ENCODE peak calls at places on chromosomes 3 and 15, in four cellular contexts. S, O, X and I are unnamed samples.

GRCh38 chr3:31268868-31269267 is 263.9 kb upstream of the STT3B start:
- DNase-seq in X (no peak), O (no peak), S (no peak), I (peak)

GRCh38 chr3:146382386-146382785 is 87.0 kb downstream of the PLSCR2 start:
- DNase-seq in X (no peak), S (peak), O (no peak), I (no peak)

GRCh38 chr3:9883676-9884554 is 3.9 kb upstream of the CIDEC start:
- DNase-seq in S (no peak), X (no peak), O (no peak), I (no peak)

GRCh38 chr3:78644847-78645246 is 1123.0 kb downstream of the ROBO1 start:
- DNase-seq in S (no peak), O (no peak), X (no peak), I (no peak)

GRCh38 chr3:16200411-16200810 is 25.9 kb downstream of the GALNT15 start:
- DNase-seq in O (no peak), X (no peak), S (no peak), I (no peak)

GRCh38 chr3:197926418-197926817 is 23.6 kb upstream of the RPL35A start:
- DNase-seq in S (no peak), X (peak), O (no peak), I (no peak)

GRCh38 chr3:8757551-8758518 is 11.6 kb downstream of the OXTR start:
- DNase-seq in X (no peak), O (no peak), S (no peak), I (no peak)

GRCh38 chr3:113275876-113276580 is 64.7 kb downstream of the BOC start:
- DNase-seq in S (peak), X (no peak), O (no peak), I (no peak)

GRCh38 chr3:77618686-77619085 is 578.8 kb downstream of the ROBO2 start:
- DNase-seq in X (no peak), S (no peak), O (no peak), I (no peak)

GRCh38 chr3:159882784-159883779 is 105.6 kb upstream of the IL12A start:
- DNase-seq in O (peak), S (no peak), X (no peak), I (no peak)

GRCh38 chr15:85741662-85742061 is 53.1 kb downstream of the KLHL25 start:
- DNase-seq in O (no peak), X (no peak), S (no peak), I (no peak)

GRCh38 chr3:52231502-52232278 is 6.2 kb upstream of the TLR9 start:
- DNase-seq in O (peak), X (peak), S (no peak), I (peak)

GRCh38 chr3:146513386-146514051 is 30.9 kb downstream of the PLSCR1 start:
- DNase-seq in O (no peak), X (no peak), S (no peak), I (no peak)

GRCh38 chr15:35397027-35397426 is 148.9 kb downstream of the DPH6 start:
- DNase-seq in O (no peak), X (no peak), S (no peak), I (no peak)

GRCh38 chr3:79278681-79279080 is 489.1 kb downstream of the ROBO1 start:
- DNase-seq in X (no peak), S (no peak), O (no peak), I (no peak)

GRCh38 chr15:58472821-58473581 is 41.2 kb downstream of the LIPC start:
- DNase-seq in O (no peak), S (no peak), X (no peak), I (no peak)

GRCh38 chr3:133669949-133670524 is 8.3 kb upstream of the TOPBP1 start:
- DNase-seq in X (no peak), O (no peak), S (peak), I (no peak)

GRCh38 chr3:192888121-192888520 is 29.5 kb downstream of the MB21D2 start:
- DNase-seq in O (no peak), X (no peak), S (no peak), I (no peak)

GRCh38 chr15:55823191-55823670 is 80.3 kb upstream of the PRTG start:
- DNase-seq in O (no peak), S (no peak), X (no peak), I (no peak)

GRCh38 chr3:156693166-156693565 is 18.8 kb downstream of the TIPARP start:
- DNase-seq in S (no peak), O (no peak), X (no peak), I (no peak)

GRCh38 chr3:113096158-113096893 is 105.5 kb downstream of the GTPBP8 start:
- DNase-seq in O (no peak), S (no peak), X (no peak), I (no peak)

GRCh38 chr15:91338763-91339162 is 238.7 kb downstream of the SV2B start:
- DNase-seq in S (no peak), O (no peak), X (no peak), I (no peak)

GRCh38 chr15:70088887-70089691 is 8.6 kb downstream of the TLE3 start:
- DNase-seq in X (no peak), S (no peak), O (no peak), I (no peak)

GRCh38 chr15:66730168-66731014 is 28.4 kb downstream of the SMAD6 start:
- DNase-seq in O (no peak), S (no peak), X (no peak), I (no peak)

GRCh38 chr3:155232605-155233004 is 60.9 kb downstream of the STRIT1 start:
- DNase-seq in S (no peak), O (peak), X (peak), I (no peak)

GRCh38 chr15:74402873-74403589 is 30.7 kb downstream of the SEMA7A start:
- DNase-seq in S (no peak), O (no peak), X (no peak), I (peak)

GRCh38 chr3:45907769-45908705 is 21.7 kb downstream of the CCR9 start:
- DNase-seq in X (no peak), S (no peak), O (no peak), I (no peak)

GRCh38 chr3:62467936-62468722 is 94.8 kb upstream of the FEZF2 start:
- DNase-seq in O (no peak), X (no peak), S (no peak), I (no peak)

GRCh38 chr3:71395470-71395869 is 188.1 kb downstream of the FOXP1 start:
- DNase-seq in S (no peak), X (no peak), O (no peak), I (no peak)

GRCh38 chr3:170465935-170466334 is 47.3 kb downstream of the CLDN11 start:
- DNase-seq in S (no peak), X (no peak), O (no peak), I (no peak)

GRCh38 chr3:58095471-58096145 is 87.4 kb downstream of the FLNB start:
- DNase-seq in S (no peak), X (no peak), O (no peak), I (no peak)

GRCh38 chr15:51403946-51404695 is 62.7 kb downstream of the GLDN start:
- DNase-seq in O (no peak), S (no peak), X (no peak), I (no peak)

GRCh38 chr15:33098082-33099058 is 96.1 kb downstream of the FMN1 start:
- DNase-seq in S (no peak), O (no peak), X (no peak), I (no peak)

GRCh38 chr3:111851511-111851954 is 7.5 kb upstream of the PHLDB2 start:
- DNase-seq in X (no peak), S (no peak), O (no peak), I (no peak)

GRCh38 chr3:177777699-177778098 is 580.4 kb upstream of the TBL1XR1 start:
- DNase-seq in S (peak), O (peak), X (peak), I (peak)
- TF ChIP-seq GABPA in S (no peak), O (no peak), X (no peak), I (no peak)

GRCh38 chr3:136889947-136890346 is 27.9 kb downstream of the NCK1 start:
- DNase-seq in S (no peak), O (no peak), X (no peak), I (no peak)

GRCh38 chr3:136898549-136898948 is 36.5 kb downstream of the NCK1 start:
- DNase-seq in X (no peak), O (no peak), S (no peak), I (no peak)

GRCh38 chr3:136898954-136899353 is 36.9 kb downstream of the NCK1 start:
- DNase-seq in S (no peak), X (no peak), O (no peak), I (no peak)

GRCh38 chr3:136891934-136892855 is 30.2 kb downstream of the NCK1 start:
- DNase-seq in S (no peak), X (no peak), O (no peak), I (no peak)

GRCh38 chr3:136893848-136894443 is 31.9 kb downstream of the NCK1 start:
- DNase-seq in X (no peak), S (peak), O (no peak), I (no peak)
- TF ChIP-seq GABPA in X (no peak), S (no peak), O (no peak), I (no peak)

DNA sequence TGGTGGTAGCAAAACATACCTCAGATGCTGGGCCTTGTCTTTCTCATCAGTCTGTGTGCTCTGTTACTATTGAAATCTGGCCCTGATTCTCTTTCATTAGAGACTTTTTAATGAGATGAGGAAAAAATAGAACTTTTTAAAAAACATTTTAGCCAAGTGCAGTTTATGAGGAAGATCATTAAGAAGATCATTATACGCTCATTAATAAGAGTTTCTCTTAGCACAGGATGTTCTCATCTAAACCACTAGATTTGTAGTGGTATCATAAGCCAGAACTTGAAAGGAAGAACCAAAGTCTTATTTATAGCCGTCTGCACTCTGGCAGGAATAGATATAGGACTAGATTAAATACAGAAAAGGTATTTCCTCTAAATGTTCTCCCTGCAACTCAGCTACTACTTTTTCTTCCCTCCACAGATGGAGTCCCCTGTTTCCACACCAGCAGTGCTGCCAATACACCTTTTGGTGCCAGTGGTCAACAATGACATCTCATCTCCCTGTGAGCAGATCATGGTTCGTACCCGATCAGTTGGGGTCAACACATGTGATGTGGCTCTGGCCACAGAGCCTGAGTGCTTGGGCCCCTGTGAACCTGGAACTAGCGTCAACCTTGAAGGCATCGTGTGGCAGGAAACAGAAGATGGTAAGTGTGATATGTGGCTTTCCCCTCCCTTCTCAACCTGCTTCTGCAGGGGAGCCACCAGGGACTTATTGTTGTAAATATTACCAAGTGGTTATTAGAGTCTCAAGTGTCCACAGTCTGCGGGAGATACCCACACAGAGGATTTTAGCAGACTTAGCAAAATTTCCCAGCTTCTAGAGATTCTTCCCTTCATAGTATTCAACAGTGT is 152.8 kb downstream of the RBPMS2 start:
- DNase-seq in O (no peak), S (no peak), X (no peak), I (no peak)
- TF ChIP-seq GABPA in O (no peak), S (no peak), X (no peak), I (no peak)

GRCh38 chr3:41682996-41683395 is 278.9 kb downstream of the ULK4 start:
- DNase-seq in O (no peak), X (no peak), S (no peak), I (no peak)

GRCh38 chr3:41684802-41685740 is 276.8 kb downstream of the ULK4 start:
- DNase-seq in X (no peak), S (no peak), O (no peak), I (no peak)

GRCh38 chr3:41681479-41681878 is 280.4 kb downstream of the ULK4 start:
- DNase-seq in O (no peak), S (peak), X (no peak), I (peak)

GRCh38 chr3:41679412-41679811 is 282.5 kb downstream of the ULK4 start:
- DNase-seq in X (no peak), S (no peak), O (no peak), I (no peak)

GRCh38 chr3:41683666-41684350 is 278.1 kb downstream of the ULK4 start:
- DNase-seq in X (no peak), O (no peak), S (peak), I (no peak)
- TF ChIP-seq GABPA in X (no peak), O (no peak), S (no peak), I (no peak)

GRCh38 chr3:174783502-174783901 is 75.6 kb upstream of the NAALADL2 start:
- DNase-seq in X (no peak), S (no peak), O (no peak), I (no peak)

GRCh38 chr3:174786825-174787224 is 72.3 kb upstream of the NAALADL2 start:
- DNase-seq in S (no peak), O (no peak), X (no peak), I (no peak)

DNA sequence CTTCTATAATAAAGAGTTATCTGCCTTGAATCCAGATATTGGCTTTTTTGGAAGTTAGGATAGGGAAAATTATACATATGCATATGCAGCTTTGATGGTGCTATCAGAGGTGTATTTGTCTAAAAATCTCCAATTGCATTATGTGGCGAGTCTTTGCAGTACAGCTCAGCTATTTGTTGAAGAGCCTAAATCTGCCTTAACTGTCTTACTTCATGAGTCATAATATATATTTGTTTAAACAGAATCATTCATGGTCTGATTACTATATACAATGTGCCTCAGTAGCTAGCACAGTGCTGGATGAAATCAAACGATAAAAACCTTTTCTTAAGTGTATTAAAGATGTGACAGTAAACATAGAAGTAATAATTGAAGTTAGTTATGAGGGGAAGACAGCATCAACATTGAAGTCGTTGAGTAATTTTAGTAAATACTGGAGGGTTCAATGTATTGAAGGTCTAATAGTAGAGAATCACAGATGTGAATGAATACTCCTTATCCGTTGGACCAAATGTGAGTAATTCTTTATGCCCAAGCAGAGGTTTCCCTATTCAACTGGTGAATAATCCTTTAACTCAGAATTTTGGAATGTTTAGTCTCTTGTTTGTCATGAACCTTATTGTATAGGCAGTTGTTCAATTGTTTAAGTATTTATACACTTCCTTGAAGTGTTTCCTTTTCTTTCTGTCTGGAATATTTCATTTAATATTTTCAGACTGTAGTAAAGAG is 74.8 kb upstream of the NAALADL2 start:
- DNase-seq in S (no peak), X (no peak), O (no peak), I (no peak)
- TF ChIP-seq GABPA in S (no peak), X (no peak), O (no peak), I (no peak)